ENCODE peak calls at places on chromosomes 1 and 21, in six cellular contexts. One of them, this sample, is unnamed.
A peak's percentile ranks its signal among the peaks of the same experiment; 100 is the strongest.

GRCh38 chr1:198741744-198742143 is 102.9 kb downstream of the PTPRC start:
- DNase-seq in Panc1: no peak
- DNase-seq in astrocyte of the spinal cord: peak; percentile 69
- DNase-seq in HCT116: no peak
- DNase-seq in fibroblast of the aortic adventitia: peak; percentile 23
- DNase-seq in endodermal cell: peak; percentile 60
- DNase-seq in this sample: no peak

GRCh38 chr1:209238356-209238755 is 345.2 kb upstream of the CAMK1G start:
- DNase-seq in astrocyte of the spinal cord: no peak
- DNase-seq in HCT116: no peak
- DNase-seq in fibroblast of the aortic adventitia: no peak
- DNase-seq in endodermal cell: no peak
- DNase-seq in Panc1: no peak
- DNase-seq in this sample: no peak

GRCh38 chr1:44616991-44617702 is 57.1 kb downstream of the TMEM53 start:
- DNase-seq in endodermal cell: peak; percentile 69
- DNase-seq in HCT116: no peak
- DNase-seq in astrocyte of the spinal cord: no peak
- DNase-seq in fibroblast of the aortic adventitia: no peak
- DNase-seq in Panc1: no peak
- DNase-seq in this sample: peak; percentile 8

GRCh38 chr1:154774175-154774855 is 95.8 kb downstream of the KCNN3 start:
- DNase-seq in endodermal cell: no peak
- DNase-seq in Panc1: no peak
- DNase-seq in fibroblast of the aortic adventitia: no peak
- DNase-seq in HCT116: no peak
- DNase-seq in astrocyte of the spinal cord: no peak
- DNase-seq in this sample: no peak

GRCh38 chr21:33047231-33047630 is 21.5 kb downstream of the OLIG2 start:
- DNase-seq in HCT116: no peak
- DNase-seq in astrocyte of the spinal cord: peak; percentile 65
- DNase-seq in endodermal cell: no peak
- DNase-seq in fibroblast of the aortic adventitia: peak; percentile 76
- DNase-seq in Panc1: no peak
- DNase-seq in this sample: peak; percentile 41

GRCh38 chr1:111738436-111739221 is 566 bp downstream of the INKA2 start:
- DNase-seq in astrocyte of the spinal cord: peak; percentile 69
- DNase-seq in Panc1: no peak
- DNase-seq in fibroblast of the aortic adventitia: peak; percentile 29
- DNase-seq in HCT116: peak; percentile 49
- DNase-seq in endodermal cell: peak; percentile 88
- DNase-seq in this sample: peak; percentile 78

GRCh38 chr1:111742938-111743549 is 3.8 kb upstream of the INKA2 start:
- DNase-seq in HCT116: no peak
- DNase-seq in astrocyte of the spinal cord: no peak
- DNase-seq in Panc1: no peak
- DNase-seq in endodermal cell: no peak
- DNase-seq in fibroblast of the aortic adventitia: no peak
- DNase-seq in this sample: peak; percentile 44

GRCh38 chr1:121519042-121519755 is 334.4 kb downstream of the SRGAP2C start:
- DNase-seq in fibroblast of the aortic adventitia: peak; percentile 13
- DNase-seq in Panc1: peak; percentile 1
- DNase-seq in HCT116: peak; percentile 26
- DNase-seq in endodermal cell: peak; percentile 93
- DNase-seq in astrocyte of the spinal cord: peak; percentile 1
- DNase-seq in this sample: peak; percentile 4

GRCh38 chr1:83910461-83910860 is 88.5 kb downstream of the TTLL7 start:
- DNase-seq in Panc1: no peak
- DNase-seq in astrocyte of the spinal cord: no peak
- DNase-seq in fibroblast of the aortic adventitia: peak; percentile 18
- DNase-seq in endodermal cell: no peak
- DNase-seq in HCT116: no peak
- DNase-seq in this sample: peak; percentile 67

DNA sequence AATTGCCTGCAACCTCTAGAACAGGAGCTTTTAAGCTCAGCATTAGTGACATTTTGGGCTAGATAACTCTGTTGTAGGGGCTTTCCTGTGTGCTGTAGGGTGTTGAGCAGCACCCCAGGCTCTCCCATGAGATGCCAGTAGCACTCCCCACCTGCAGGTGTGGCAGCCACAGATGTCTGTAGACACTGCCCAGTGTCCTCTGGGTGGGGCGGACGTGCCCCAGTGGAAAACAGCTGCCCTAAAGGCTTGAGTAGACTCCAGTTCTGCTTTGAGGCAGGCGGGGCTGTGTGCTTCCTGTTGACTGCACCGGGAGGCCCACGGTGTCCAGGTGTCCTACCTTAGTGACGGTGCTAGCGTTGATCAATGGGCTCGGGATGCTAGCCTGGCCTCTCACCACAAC is 16.9 kb upstream of the PWP2 start:
- DNase-seq in endodermal cell: no peak
- DNase-seq in astrocyte of the spinal cord: no peak
- DNase-seq in HCT116: no peak
- DNase-seq in fibroblast of the aortic adventitia: no peak
- DNase-seq in Panc1: no peak
- DNase-seq in this sample: no peak
- H3K4me3 ChIP-seq in endodermal cell: no peak overlapping the region
- H3K4me3 ChIP-seq in astrocyte of the spinal cord: no peak overlapping the region
- H3K4me3 ChIP-seq in HCT116: no peak overlapping the region
- H3K4me3 ChIP-seq in fibroblast of the aortic adventitia: no peak overlapping the region
- H3K4me3 ChIP-seq in Panc1: no peak overlapping the region
- H3K4me3 ChIP-seq in this sample: no peak overlapping the region

DNA sequence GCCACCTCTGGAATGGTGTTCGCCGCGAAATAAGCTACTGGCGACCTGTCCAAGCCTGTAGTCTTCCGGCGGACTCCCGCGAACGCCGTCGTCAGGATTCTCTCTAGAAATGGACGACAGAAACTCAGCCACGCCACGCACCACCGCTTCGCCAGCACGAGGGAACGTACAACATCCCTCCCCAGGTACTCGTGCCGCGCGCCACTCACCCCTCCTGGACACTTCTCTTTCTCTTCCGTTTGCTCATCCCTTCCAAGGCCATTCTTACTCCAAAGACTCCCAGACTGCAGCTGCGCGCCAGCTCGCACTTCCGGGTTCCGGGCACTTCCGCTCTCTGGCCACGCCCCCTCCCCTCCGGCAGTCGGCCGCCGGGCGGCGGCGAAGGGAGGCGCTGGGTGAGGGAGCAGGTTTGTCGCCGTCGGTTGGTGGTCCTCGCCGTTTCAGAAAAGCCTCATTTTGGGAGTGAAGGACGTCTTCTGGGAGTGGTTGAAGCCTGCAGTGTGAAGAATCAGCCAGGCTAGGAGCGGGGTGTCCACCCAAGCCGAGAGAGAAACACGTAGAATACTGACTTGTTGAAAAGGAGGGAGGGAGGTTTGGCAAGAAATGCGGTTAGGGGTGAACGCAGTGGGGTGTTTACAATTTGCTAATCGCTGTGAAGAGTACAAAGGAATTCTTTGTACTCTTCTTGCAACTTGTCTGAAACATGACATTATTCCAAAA is at the start of gene RBM34:
- DNase-seq in endodermal cell: peak; percentile 98
- DNase-seq in Panc1: peak; percentile 67
- DNase-seq in astrocyte of the spinal cord: peak; percentile 93
- DNase-seq in fibroblast of the aortic adventitia: peak; percentile 87
- DNase-seq in HCT116: peak; percentile 71
- DNase-seq in this sample: peak; percentile 92
- TF ChIP-seq CTCF in endodermal cell: peak; percentile 26
- TF ChIP-seq CTCF in Panc1: no peak
- TF ChIP-seq CTCF in astrocyte of the spinal cord: peak; percentile 17
- TF ChIP-seq CTCF in fibroblast of the aortic adventitia: peak; percentile 39
- TF ChIP-seq CTCF in HCT116: no peak
- TF ChIP-seq CTCF in this sample: peak; percentile 23

DNA sequence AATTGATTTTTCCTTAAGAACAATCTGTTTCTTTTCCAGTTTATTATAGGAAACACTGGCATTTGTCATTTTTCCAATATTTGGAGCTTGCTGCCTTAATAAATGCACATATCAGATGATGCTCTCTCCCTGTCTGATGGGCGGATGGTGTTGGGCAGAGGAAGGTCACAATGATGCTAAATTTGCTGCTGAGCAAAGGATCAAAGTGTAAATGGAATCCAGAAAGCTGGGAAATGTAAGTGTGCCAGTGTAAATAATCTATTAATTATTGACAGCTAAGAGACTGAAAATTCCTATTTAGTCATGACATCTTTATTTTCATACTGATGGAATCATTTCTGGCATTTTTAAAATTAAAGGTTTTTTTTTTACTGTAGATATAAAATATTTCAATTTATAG is 243.2 kb downstream of the PTBP2 start:
- DNase-seq in HCT116: no peak
- DNase-seq in astrocyte of the spinal cord: no peak
- DNase-seq in Panc1: no peak
- DNase-seq in endodermal cell: no peak
- DNase-seq in fibroblast of the aortic adventitia: no peak
- DNase-seq in this sample: no peak
- H3K4me3 ChIP-seq in HCT116: no peak overlapping the region
- H3K4me3 ChIP-seq in astrocyte of the spinal cord: no peak overlapping the region
- H3K4me3 ChIP-seq in Panc1: no peak overlapping the region
- H3K4me3 ChIP-seq in endodermal cell: no peak overlapping the region
- H3K4me3 ChIP-seq in fibroblast of the aortic adventitia: no peak overlapping the region
- H3K4me3 ChIP-seq in this sample: no peak overlapping the region

GRCh38 chr1:12182410-12182946 is 15.7 kb downstream of the TNFRSF1B start:
- DNase-seq in Panc1: no peak
- DNase-seq in fibroblast of the aortic adventitia: peak; percentile 32
- DNase-seq in astrocyte of the spinal cord: no peak
- DNase-seq in HCT116: no peak
- DNase-seq in endodermal cell: no peak
- DNase-seq in this sample: peak; percentile 47

GRCh38 chr1:12185556-12186276 is 18.9 kb downstream of the TNFRSF1B start:
- DNase-seq in astrocyte of the spinal cord: no peak
- DNase-seq in endodermal cell: no peak
- DNase-seq in HCT116: no peak
- DNase-seq in fibroblast of the aortic adventitia: no peak
- DNase-seq in Panc1: no peak
- DNase-seq in this sample: no peak

GRCh38 chr1:12183095-12183794 is 16.5 kb downstream of the TNFRSF1B start:
- DNase-seq in endodermal cell: no peak
- DNase-seq in HCT116: no peak
- DNase-seq in astrocyte of the spinal cord: no peak
- DNase-seq in Panc1: no peak
- DNase-seq in fibroblast of the aortic adventitia: no peak
- DNase-seq in this sample: no peak

GRCh38 chr1:12185036-12185435 is 18.2 kb downstream of the TNFRSF1B start:
- DNase-seq in Panc1: no peak
- DNase-seq in fibroblast of the aortic adventitia: no peak
- DNase-seq in astrocyte of the spinal cord: no peak
- DNase-seq in endodermal cell: no peak
- DNase-seq in HCT116: no peak
- DNase-seq in this sample: no peak

GRCh38 chr1:12184008-12184681 is 17.4 kb downstream of the TNFRSF1B start:
- DNase-seq in fibroblast of the aortic adventitia: peak; percentile 92
- DNase-seq in Panc1: no peak
- DNase-seq in astrocyte of the spinal cord: peak; percentile 92
- DNase-seq in endodermal cell: no peak
- DNase-seq in HCT116: no peak
- DNase-seq in this sample: peak; percentile 87
- TF ChIP-seq CTCF in fibroblast of the aortic adventitia: peak; percentile 52
- TF ChIP-seq CTCF in Panc1: no peak
- TF ChIP-seq CTCF in astrocyte of the spinal cord: peak; percentile 40
- TF ChIP-seq CTCF in endodermal cell: no peak
- TF ChIP-seq CTCF in HCT116: no peak
- TF ChIP-seq CTCF in this sample: peak; percentile 35

This sample was measured in cardiac fibroblast.